ENCODE peak calls at places on chromosomes 7 and 10, in seven cellular contexts. T is T-cell, X is T-helper 1 cell, L is NAMALWA, Z is iPS-NIHi11, S is A172, H is H9. F is an unnamed sample.

GRCh38 chr7:138865843-138866242 is 67.8 kb upstream of the ATP6V0A4 start:
- DNase-seq in T (no peak), X (no peak), L (peak), Z (no peak), S (no peak), H (no peak), F (peak)

GRCh38 chr10:79017882-79018550 is 50.8 kb upstream of the ZMIZ1 start:
- DNase-seq in T (no peak), X (no peak), L (no peak), Z (no peak), S (no peak), H (no peak), F (no peak)

GRCh38 chr10:125162181-125162906 is 2.0 kb upstream of the CTBP2 start:
- DNase-seq in T (no peak), X (no peak), L (no peak), Z (peak), S (no peak), H (peak), F (peak)

GRCh38 chr7:45311597-45311996 is 154.0 kb downstream of the RAMP3 start:
- DNase-seq in T (no peak), X (no peak), L (no peak), Z (no peak), S (no peak), H (no peak), F (no peak)

GRCh38 chr7:5339949-5340348 is 57.2 kb downstream of the SLC29A4 start:
- DNase-seq in T (no peak), X (no peak), L (no peak), Z (no peak), S (no peak), H (no peak), F (no peak)

GRCh38 chr10:2212196-2212719 is 474.9 kb upstream of the ADARB2 start:
- DNase-seq in T (no peak), X (no peak), L (no peak), Z (no peak), S (no peak), H (no peak), F (no peak)

GRCh38 chr10:122802282-122802681 is 43.4 kb downstream of the CUZD1 start:
- DNase-seq in T (no peak), X (no peak), L (no peak), Z (no peak), S (no peak), H (no peak), F (no peak)

GRCh38 chr10:24493168-24493567 is 230.5 kb downstream of the ARHGAP21 start:
- DNase-seq in T (no peak), X (no peak), L (no peak), Z (no peak), S (no peak), H (no peak), F (no peak)

GRCh38 chr7:22647451-22648257 is 79.3 kb upstream of the IL6 start:
- DNase-seq in T (no peak), X (no peak), L (no peak), Z (no peak), S (peak), H (no peak), F (peak)

GRCh38 chr7:22433710-22434460 is 66.1 kb downstream of the STEAP1B start:
- DNase-seq in T (no peak), X (no peak), L (no peak), Z (peak), S (peak), H (peak), F (peak)

GRCh38 chr10:11687357-11687771 is 54.8 kb upstream of the ECHDC3 start:
- DNase-seq in T (no peak), X (no peak), L (no peak), Z (peak), S (no peak), H (no peak), F (peak)

GRCh38 chr10:119448579-119449209 is 93.8 kb downstream of the RGS10 start:
- DNase-seq in T (no peak), X (no peak), L (no peak), Z (no peak), S (no peak), H (no peak), F (no peak)

GRCh38 chr7:25392571-25393338 is 164.5 kb upstream of the NPVF start:
- DNase-seq in T (no peak), X (no peak), L (no peak), Z (peak), S (no peak), H (peak), F (no peak)

GRCh38 chr10:80197972-80198591 is 7.3 kb downstream of the ANXA11 start:
- DNase-seq in T (no peak), X (no peak), L (no peak), Z (no peak), S (no peak), H (no peak), F (no peak)

GRCh38 chr10:49550563-49550962 is 11.6 kb upstream of the ERCC6 start:
- DNase-seq in T (no peak), X (no peak), L (no peak), Z (no peak), S (peak), H (peak), F (peak)

GRCh38 chr10:112816033-112816430 is 134.0 kb upstream of the TCF7L2 start:
- DNase-seq in T (no peak), X (no peak), L (no peak), Z (no peak), S (no peak), H (no peak), F (no peak)

GRCh38 chr10:131781791-131782190 is 119.0 kb upstream of the PPP2R2D start:
- DNase-seq in T (no peak), X (no peak), L (no peak), Z (no peak), S (no peak), H (no peak), F (no peak)

GRCh38 chr10:124649209-124649608 is 95.0 kb downstream of the FAM53B start:
- DNase-seq in T (no peak), X (no peak), L (no peak), Z (no peak), S (no peak), H (no peak), F (no peak)

GRCh38 chr10:3206516-3207157 is 34.1 kb upstream of the PITRM1 start:
- DNase-seq in T (no peak), X (no peak), L (no peak), Z (no peak), S (no peak), H (no peak), F (no peak)

GRCh38 chr7:39674391-39674790 is 51.0 kb downstream of the RALA start:
- DNase-seq in T (no peak), X (no peak), L (no peak), Z (no peak), S (no peak), H (no peak), F (no peak)

GRCh38 chr10:101829561-101830315 is 11.5 kb upstream of the OGA start:
- DNase-seq in T (peak), X (peak), L (peak), Z (peak), S (no peak), H (peak), F (no peak)

GRCh38 chr10:69237528-69238159 is 17.5 kb downstream of the HKDC1 start:
- DNase-seq in T (peak), X (peak), L (peak), Z (peak), S (peak), H (peak), F (peak)

GRCh38 chr7:111030358-111030735 is 60.6 kb upstream of the LRRN3 start:
- DNase-seq in T (no peak), X (no peak), L (no peak), Z (no peak), S (no peak), H (no peak), F (no peak)

GRCh38 chr7:37916673-37917660 is at the start of gene SFRP4:
- DNase-seq in T (no peak), X (no peak), L (peak), Z (peak), S (peak), H (peak), F (peak)

GRCh38 chr7:139842414-139843210 is 13.5 kb downstream of the TBXAS1 start:
- DNase-seq in T (no peak), X (no peak), L (no peak), Z (no peak), S (no peak), H (no peak), F (no peak)

GRCh38 chr10:60006046-60006445 is 99.7 kb upstream of the CCDC6 start:
- DNase-seq in T (no peak), X (no peak), L (no peak), Z (no peak), S (no peak), H (no peak), F (no peak)

GRCh38 chr7:2445047-2445446 is 31.2 kb downstream of the GRIFIN start:
- DNase-seq in T (no peak), X (no peak), L (no peak), Z (peak), S (no peak), H (no peak), F (no peak)

GRCh38 chr7:46933596-46933995 is 648.3 kb downstream of the TNS3 start:
- DNase-seq in T (no peak), X (no peak), L (no peak), Z (no peak), S (no peak), H (no peak), F (no peak)

GRCh38 chr10:85047170-85047834 is 718.9 kb downstream of the CCSER2 start:
- DNase-seq in T (no peak), X (no peak), L (no peak), Z (no peak), S (no peak), H (no peak), F (no peak)

GRCh38 chr10:46560952-46561351 is 4.5 kb upstream of the GPRIN2 start:
- DNase-seq in T (no peak), X (no peak), L (no peak), Z (no peak), S (no peak), H (no peak), F (no peak)

GRCh38 chr7:36208997-36209813 is 56.2 kb downstream of the EEPD1 start:
- DNase-seq in T (no peak), X (no peak), L (peak), Z (no peak), S (no peak), H (no peak), F (peak)

GRCh38 chr7:128017880-128018845 is 13.1 kb downstream of the LRRC4 start:
- DNase-seq in T (no peak), X (no peak), L (no peak), Z (no peak), S (no peak), H (no peak), F (peak)

GRCh38 chr7:47601119-47601880 is 19.4 kb upstream of the TNS3 start:
- DNase-seq in T (no peak), X (no peak), L (peak), Z (no peak), S (peak), H (no peak), F (peak)

GRCh38 chr7:43535810-43536585 is 46.9 kb upstream of the STK17A start:
- DNase-seq in T (no peak), X (no peak), L (no peak), Z (no peak), S (peak), H (no peak), F (peak)

GRCh38 chr10:45557275-45557905 is 115.2 kb downstream of the ZFAND4 start:
- DNase-seq in T (no peak), X (no peak), L (peak), Z (peak), S (no peak), H (peak), F (no peak)

GRCh38 chr7:42262907-42263466 is 26.0 kb upstream of the GLI3 start:
- DNase-seq in T (no peak), X (no peak), L (no peak), Z (peak), S (no peak), H (peak), F (peak)